ENCODE peak calls at places on chromosomes 11 and 22, in nine cellular contexts. N is posterior cingulate gyrus, F is NCI-H2081, P is iris pigment epithelial cell, R is foreskin fibroblast, Q is ascending aorta, H is mucosa of gallbladder, V is RWPE1, A is skeletal muscle cell. I is an unnamed sample.

GRCh38 chr22:32706149-32706548 is 95.4 kb upstream of the TIMP3 start:
- DNase-seq in F (no peak), A (no peak), N (no peak), R (no peak), Q (no peak), H (no peak), P (no peak), V (no peak), I (no peak)

GRCh38 chr22:44956835-44957234 is 53.0 kb downstream of the PHF21B start:
- DNase-seq in Q (no peak), H (no peak), A (no peak), F (no peak), N (no peak), V (no peak), R (no peak), P (no peak), I (no peak)

GRCh38 chr11:71447791-71448256 is 369 bp downstream of the DHCR7 start:
- DNase-seq in Q (no peak), N (no peak), R (no peak), A (no peak), F (no peak), V (no peak), P (no peak), H (peak), I (no peak)

GRCh38 chr22:16970446-16970845 is 37.6 kb downstream of the GAB4 start:
- DNase-seq in F (no peak), P (no peak), V (no peak), N (no peak), Q (no peak), A (no peak), R (no peak), H (no peak), I (no peak)

GRCh38 chr11:71548120-71548519 is at the start of gene KRTAP5-9:
- DNase-seq in H (no peak), P (no peak), R (no peak), V (no peak), Q (no peak), F (no peak), N (no peak), A (no peak), I (no peak)

GRCh38 chr11:24391165-24391564 is 105.7 kb upstream of the LUZP2 start:
- DNase-seq in Q (no peak), H (no peak), P (peak), N (no peak), A (peak), F (no peak), V (peak), R (no peak), I (no peak)

GRCh38 chr11:46248270-46249102 is 29.0 kb upstream of the CREB3L1 start:
- DNase-seq in P (peak), Q (no peak), H (no peak), N (no peak), F (no peak), R (peak), V (peak), A (peak), I (no peak)

GRCh38 chr22:37431366-37431765 is 4.1 kb upstream of the ELFN2 start:
- DNase-seq in P (peak), Q (no peak), V (no peak), A (no peak), N (no peak), F (no peak), R (no peak), H (no peak), I (no peak)

GRCh38 chr11:85137597-85137996 is 489.5 kb downstream of the DLG2 start:
- DNase-seq in F (peak), Q (no peak), N (no peak), A (no peak), P (no peak), V (no peak), H (no peak), R (no peak), I (peak)

GRCh38 chr11:86804871-86805415 is 4.6 kb downstream of the PRSS23 start:
- DNase-seq in V (no peak), R (no peak), H (no peak), A (no peak), N (no peak), P (no peak), F (no peak), Q (no peak), I (no peak)

GRCh38 chr11:134050541-134051383 is 18.1 kb upstream of the JAM3 start:
- DNase-seq in F (peak), R (peak), P (no peak), N (no peak), V (peak), H (peak), Q (peak), A (no peak), I (peak)

GRCh38 chr11:96246718-96247540 is 96.1 kb downstream of the MAML2 start:
- DNase-seq in Q (no peak), A (peak), P (peak), V (no peak), N (no peak), H (no peak), F (peak), R (no peak), I (no peak)

GRCh38 chr11:76073716-76074115 is 132.6 kb downstream of the WNT11 start:
- DNase-seq in F (no peak), A (peak), H (no peak), R (peak), Q (no peak), P (peak), V (no peak), N (no peak), I (no peak)

GRCh38 chr22:45600791-45601730 is 70.6 kb upstream of the ATXN10 start:
- DNase-seq in H (no peak), P (peak), Q (no peak), F (no peak), A (peak), N (no peak), R (no peak), V (no peak), I (no peak)

GRCh38 chr11:33704240-33705002 is 3.8 kb upstream of the C11orf91 start:
- DNase-seq in V (no peak), R (no peak), H (no peak), N (no peak), P (no peak), Q (no peak), A (no peak), F (no peak), I (no peak)

GRCh38 chr11:121237686-121238658 is 54.6 kb upstream of the SC5D start:
- DNase-seq in P (peak), R (no peak), H (no peak), Q (no peak), N (no peak), F (no peak), V (no peak), A (no peak), I (peak)

GRCh38 chr22:35376728-35377472 is 4.0 kb upstream of the HMOX1 start:
- DNase-seq in N (peak), P (peak), F (peak), H (peak), A (peak), Q (peak), R (peak), V (peak), I (peak)